ENCODE peak calls at places on chromosomes 2 and 18, in nine cellular contexts. One of them, this sample, is unnamed.

GRCh38 chr2:207357216-207357615 is 172.5 kb upstream of the CREB1 start:
- DNase-seq in occipital lobe: no peak
- DNase-seq in stimulated activated CD4-positive, alpha-beta T cell treated with anti-CD3 and anti-CD28 coated beads, Interleukin-1b, Interleukin-23, amount 100 ng/mL, for 4 hours: no peak
- DNase-seq in sigmoid colon: no peak
- DNase-seq in iris pigment epithelial cell: no peak
- DNase-seq in NCI-H1105: no peak
- DNase-seq in globus pallidus: no peak
- DNase-seq in body of pancreas: no peak
- DNase-seq in fibroblast of lung: no peak
- DNase-seq in this sample: no peak

GRCh38 chr2:119315241-119315925 is 51.3 kb downstream of the C2orf76 start:
- DNase-seq in sigmoid colon: no peak
- DNase-seq in fibroblast of lung: no peak
- DNase-seq in body of pancreas: no peak
- DNase-seq in globus pallidus: no peak
- DNase-seq in NCI-H1105: no peak
- DNase-seq in stimulated activated CD4-positive, alpha-beta T cell treated with anti-CD3 and anti-CD28 coated beads, Interleukin-1b, Interleukin-23, amount 100 ng/mL, for 4 hours: no peak
- DNase-seq in iris pigment epithelial cell: no peak
- DNase-seq in occipital lobe: no peak
- DNase-seq in this sample: no peak

GRCh38 chr18:76821356-76821874 is 942 bp upstream of the ZNF236 start:
- DNase-seq in globus pallidus: no peak
- DNase-seq in fibroblast of lung: no peak
- DNase-seq in NCI-H1105: peak
- DNase-seq in iris pigment epithelial cell: no peak
- DNase-seq in stimulated activated CD4-positive, alpha-beta T cell treated with anti-CD3 and anti-CD28 coated beads, Interleukin-1b, Interleukin-23, amount 100 ng/mL, for 4 hours: no peak
- DNase-seq in occipital lobe: no peak
- DNase-seq in body of pancreas: no peak
- DNase-seq in sigmoid colon: no peak
- DNase-seq in this sample: no peak

GRCh38 chr2:150594299-150594698 is 106.8 kb upstream of the RND3 start:
- DNase-seq in stimulated activated CD4-positive, alpha-beta T cell treated with anti-CD3 and anti-CD28 coated beads, Interleukin-1b, Interleukin-23, amount 100 ng/mL, for 4 hours: no peak
- DNase-seq in body of pancreas: no peak
- DNase-seq in sigmoid colon: no peak
- DNase-seq in NCI-H1105: no peak
- DNase-seq in occipital lobe: no peak
- DNase-seq in fibroblast of lung: no peak
- DNase-seq in globus pallidus: no peak
- DNase-seq in iris pigment epithelial cell: no peak
- DNase-seq in this sample: no peak

GRCh38 chr2:227772197-227772661 is 26.5 kb downstream of the SCYGR8 start:
- DNase-seq in globus pallidus: no peak
- DNase-seq in fibroblast of lung: no peak
- DNase-seq in iris pigment epithelial cell: peak
- DNase-seq in stimulated activated CD4-positive, alpha-beta T cell treated with anti-CD3 and anti-CD28 coated beads, Interleukin-1b, Interleukin-23, amount 100 ng/mL, for 4 hours: no peak
- DNase-seq in NCI-H1105: no peak
- DNase-seq in occipital lobe: no peak
- DNase-seq in body of pancreas: no peak
- DNase-seq in sigmoid colon: no peak
- DNase-seq in this sample: no peak

GRCh38 chr2:165469417-165469816 is at the start of gene CSRNP3:
- DNase-seq in globus pallidus: peak
- DNase-seq in NCI-H1105: peak
- DNase-seq in stimulated activated CD4-positive, alpha-beta T cell treated with anti-CD3 and anti-CD28 coated beads, Interleukin-1b, Interleukin-23, amount 100 ng/mL, for 4 hours: no peak
- DNase-seq in body of pancreas: peak
- DNase-seq in sigmoid colon: peak
- DNase-seq in fibroblast of lung: peak
- DNase-seq in iris pigment epithelial cell: peak
- DNase-seq in occipital lobe: peak
- DNase-seq in this sample: no peak

GRCh38 chr2:221463235-221463896 is 108.7 kb downstream of the EPHA4 start:
- DNase-seq in occipital lobe: no peak
- DNase-seq in fibroblast of lung: no peak
- DNase-seq in globus pallidus: no peak
- DNase-seq in sigmoid colon: no peak
- DNase-seq in body of pancreas: no peak
- DNase-seq in NCI-H1105: no peak
- DNase-seq in iris pigment epithelial cell: no peak
- DNase-seq in stimulated activated CD4-positive, alpha-beta T cell treated with anti-CD3 and anti-CD28 coated beads, Interleukin-1b, Interleukin-23, amount 100 ng/mL, for 4 hours: no peak
- DNase-seq in this sample: no peak

GRCh38 chr2:218961229-218961628 is 1.8 kb downstream of the CDK5R2 start:
- DNase-seq in sigmoid colon: no peak
- DNase-seq in occipital lobe: no peak
- DNase-seq in body of pancreas: no peak
- DNase-seq in globus pallidus: no peak
- DNase-seq in fibroblast of lung: no peak
- DNase-seq in stimulated activated CD4-positive, alpha-beta T cell treated with anti-CD3 and anti-CD28 coated beads, Interleukin-1b, Interleukin-23, amount 100 ng/mL, for 4 hours: no peak
- DNase-seq in iris pigment epithelial cell: no peak
- DNase-seq in NCI-H1105: no peak
- DNase-seq in this sample: no peak

GRCh38 chr2:105951390-105951694 is 206.6 kb downstream of the NCK2 start:
- DNase-seq in globus pallidus: no peak
- DNase-seq in body of pancreas: no peak
- DNase-seq in iris pigment epithelial cell: no peak
- DNase-seq in NCI-H1105: no peak
- DNase-seq in occipital lobe: no peak
- DNase-seq in sigmoid colon: no peak
- DNase-seq in fibroblast of lung: no peak
- DNase-seq in stimulated activated CD4-positive, alpha-beta T cell treated with anti-CD3 and anti-CD28 coated beads, Interleukin-1b, Interleukin-23, amount 100 ng/mL, for 4 hours: no peak
- DNase-seq in this sample: no peak

GRCh38 chr2:171615071-171615470 is 72.2 kb upstream of the DYNC1I2 start:
- DNase-seq in fibroblast of lung: no peak
- DNase-seq in occipital lobe: no peak
- DNase-seq in sigmoid colon: no peak
- DNase-seq in iris pigment epithelial cell: peak
- DNase-seq in NCI-H1105: no peak
- DNase-seq in body of pancreas: no peak
- DNase-seq in stimulated activated CD4-positive, alpha-beta T cell treated with anti-CD3 and anti-CD28 coated beads, Interleukin-1b, Interleukin-23, amount 100 ng/mL, for 4 hours: no peak
- DNase-seq in globus pallidus: no peak
- DNase-seq in this sample: no peak

GRCh38 chr18:22094375-22094767 is 75.0 kb upstream of the GATA6 start:
- DNase-seq in NCI-H1105: no peak
- DNase-seq in stimulated activated CD4-positive, alpha-beta T cell treated with anti-CD3 and anti-CD28 coated beads, Interleukin-1b, Interleukin-23, amount 100 ng/mL, for 4 hours: no peak
- DNase-seq in occipital lobe: no peak
- DNase-seq in body of pancreas: no peak
- DNase-seq in globus pallidus: no peak
- DNase-seq in fibroblast of lung: no peak
- DNase-seq in sigmoid colon: no peak
- DNase-seq in iris pigment epithelial cell: no peak
- DNase-seq in this sample: no peak

GRCh38 chr2:166942377-166942776 is 54.1 kb downstream of the XIRP2 start:
- DNase-seq in globus pallidus: no peak
- DNase-seq in iris pigment epithelial cell: no peak
- DNase-seq in sigmoid colon: no peak
- DNase-seq in NCI-H1105: no peak
- DNase-seq in body of pancreas: no peak
- DNase-seq in occipital lobe: no peak
- DNase-seq in stimulated activated CD4-positive, alpha-beta T cell treated with anti-CD3 and anti-CD28 coated beads, Interleukin-1b, Interleukin-23, amount 100 ng/mL, for 4 hours: no peak
- DNase-seq in fibroblast of lung: no peak
- DNase-seq in this sample: no peak

GRCh38 chr2:224126001-224126400 is 86.9 kb upstream of the SERPINE2 start:
- DNase-seq in globus pallidus: no peak
- DNase-seq in NCI-H1105: no peak
- DNase-seq in fibroblast of lung: no peak
- DNase-seq in stimulated activated CD4-positive, alpha-beta T cell treated with anti-CD3 and anti-CD28 coated beads, Interleukin-1b, Interleukin-23, amount 100 ng/mL, for 4 hours: no peak
- DNase-seq in sigmoid colon: no peak
- DNase-seq in body of pancreas: no peak
- DNase-seq in iris pigment epithelial cell: no peak
- DNase-seq in occipital lobe: no peak
- DNase-seq in this sample: no peak

GRCh38 chr2:72916743-72917137 is 579 bp upstream of the EMX1 start:
- DNase-seq in iris pigment epithelial cell: no peak
- DNase-seq in fibroblast of lung: no peak
- DNase-seq in NCI-H1105: peak
- DNase-seq in stimulated activated CD4-positive, alpha-beta T cell treated with anti-CD3 and anti-CD28 coated beads, Interleukin-1b, Interleukin-23, amount 100 ng/mL, for 4 hours: no peak
- DNase-seq in sigmoid colon: peak
- DNase-seq in body of pancreas: peak
- DNase-seq in occipital lobe: no peak
- DNase-seq in globus pallidus: no peak
- DNase-seq in this sample: no peak

GRCh38 chr2:239252433-239253200 is 148.2 kb downstream of the HDAC4 start:
- DNase-seq in body of pancreas: no peak
- DNase-seq in NCI-H1105: no peak
- DNase-seq in stimulated activated CD4-positive, alpha-beta T cell treated with anti-CD3 and anti-CD28 coated beads, Interleukin-1b, Interleukin-23, amount 100 ng/mL, for 4 hours: no peak
- DNase-seq in fibroblast of lung: peak
- DNase-seq in iris pigment epithelial cell: no peak
- DNase-seq in sigmoid colon: peak
- DNase-seq in occipital lobe: no peak
- DNase-seq in globus pallidus: no peak
- DNase-seq in this sample: no peak

GRCh38 chr2:241748468-241749256 is 14.2 kb downstream of the D2HGDH start:
- DNase-seq in body of pancreas: no peak
- DNase-seq in iris pigment epithelial cell: no peak
- DNase-seq in sigmoid colon: no peak
- DNase-seq in stimulated activated CD4-positive, alpha-beta T cell treated with anti-CD3 and anti-CD28 coated beads, Interleukin-1b, Interleukin-23, amount 100 ng/mL, for 4 hours: no peak
- DNase-seq in globus pallidus: no peak
- DNase-seq in fibroblast of lung: no peak
- DNase-seq in occipital lobe: no peak
- DNase-seq in NCI-H1105: no peak
- DNase-seq in this sample: no peak

GRCh38 chr2:20352230-20353216 is 1.9 kb upstream of the PUM2 start:
- DNase-seq in NCI-H1105: no peak
- DNase-seq in occipital lobe: no peak
- DNase-seq in stimulated activated CD4-positive, alpha-beta T cell treated with anti-CD3 and anti-CD28 coated beads, Interleukin-1b, Interleukin-23, amount 100 ng/mL, for 4 hours: no peak
- DNase-seq in globus pallidus: peak
- DNase-seq in iris pigment epithelial cell: no peak
- DNase-seq in body of pancreas: no peak
- DNase-seq in fibroblast of lung: no peak
- DNase-seq in sigmoid colon: no peak
- DNase-seq in this sample: no peak

GRCh38 chr2:197148401-197148800 is 162.2 kb downstream of the ANKRD44 start:
- DNase-seq in sigmoid colon: no peak
- DNase-seq in NCI-H1105: no peak
- DNase-seq in fibroblast of lung: no peak
- DNase-seq in stimulated activated CD4-positive, alpha-beta T cell treated with anti-CD3 and anti-CD28 coated beads, Interleukin-1b, Interleukin-23, amount 100 ng/mL, for 4 hours: no peak
- DNase-seq in occipital lobe: no peak
- DNase-seq in body of pancreas: no peak
- DNase-seq in iris pigment epithelial cell: no peak
- DNase-seq in globus pallidus: no peak
- DNase-seq in this sample: no peak

GRCh38 chr2:37501121-37501520 is 156.7 kb downstream of the QPCT start:
- DNase-seq in stimulated activated CD4-positive, alpha-beta T cell treated with anti-CD3 and anti-CD28 coated beads, Interleukin-1b, Interleukin-23, amount 100 ng/mL, for 4 hours: no peak
- DNase-seq in body of pancreas: no peak
- DNase-seq in sigmoid colon: no peak
- DNase-seq in occipital lobe: no peak
- DNase-seq in NCI-H1105: no peak
- DNase-seq in fibroblast of lung: no peak
- DNase-seq in globus pallidus: no peak
- DNase-seq in iris pigment epithelial cell: no peak
- DNase-seq in this sample: no peak

GRCh38 chr18:22503803-22504202 is 86.1 kb upstream of the CTAGE1 start:
- DNase-seq in NCI-H1105: no peak
- DNase-seq in occipital lobe: no peak
- DNase-seq in iris pigment epithelial cell: no peak
- DNase-seq in body of pancreas: no peak
- DNase-seq in sigmoid colon: no peak
- DNase-seq in fibroblast of lung: peak
- DNase-seq in stimulated activated CD4-positive, alpha-beta T cell treated with anti-CD3 and anti-CD28 coated beads, Interleukin-1b, Interleukin-23, amount 100 ng/mL, for 4 hours: no peak
- DNase-seq in globus pallidus: no peak
- DNase-seq in this sample: no peak

GRCh38 chr2:174617120-174617519 is 19.5 kb upstream of the WIPF1 start:
- DNase-seq in globus pallidus: no peak
- DNase-seq in iris pigment epithelial cell: peak
- DNase-seq in stimulated activated CD4-positive, alpha-beta T cell treated with anti-CD3 and anti-CD28 coated beads, Interleukin-1b, Interleukin-23, amount 100 ng/mL, for 4 hours: no peak
- DNase-seq in occipital lobe: no peak
- DNase-seq in body of pancreas: no peak
- DNase-seq in NCI-H1105: no peak
- DNase-seq in fibroblast of lung: no peak
- DNase-seq in sigmoid colon: no peak
- DNase-seq in this sample: no peak

GRCh38 chr2:230124792-230125452 is 56.2 kb upstream of the SLC16A14 start:
- DNase-seq in fibroblast of lung: no peak
- DNase-seq in stimulated activated CD4-positive, alpha-beta T cell treated with anti-CD3 and anti-CD28 coated beads, Interleukin-1b, Interleukin-23, amount 100 ng/mL, for 4 hours: no peak
- DNase-seq in body of pancreas: no peak
- DNase-seq in sigmoid colon: no peak
- DNase-seq in globus pallidus: peak
- DNase-seq in NCI-H1105: no peak
- DNase-seq in occipital lobe: peak
- DNase-seq in iris pigment epithelial cell: no peak
- DNase-seq in this sample: no peak

GRCh38 chr2:214322662-214323061 is 88.2 kb upstream of the VWC2L start:
- DNase-seq in globus pallidus: no peak
- DNase-seq in iris pigment epithelial cell: peak
- DNase-seq in body of pancreas: no peak
- DNase-seq in fibroblast of lung: no peak
- DNase-seq in NCI-H1105: no peak
- DNase-seq in occipital lobe: no peak
- DNase-seq in stimulated activated CD4-positive, alpha-beta T cell treated with anti-CD3 and anti-CD28 coated beads, Interleukin-1b, Interleukin-23, amount 100 ng/mL, for 4 hours: no peak
- DNase-seq in sigmoid colon: no peak
- DNase-seq in this sample: no peak

GRCh38 chr2:61470122-61470951 is 550 bp downstream of the USP34 start:
- DNase-seq in fibroblast of lung: no peak
- DNase-seq in stimulated activated CD4-positive, alpha-beta T cell treated with anti-CD3 and anti-CD28 coated beads, Interleukin-1b, Interleukin-23, amount 100 ng/mL, for 4 hours: peak
- DNase-seq in iris pigment epithelial cell: peak
- DNase-seq in sigmoid colon: peak
- DNase-seq in globus pallidus: peak
- DNase-seq in body of pancreas: peak
- DNase-seq in occipital lobe: peak
- DNase-seq in NCI-H1105: peak
- DNase-seq in this sample: no peak